ENCODE peak calls at places on chromosomes 6 and 20, in ten cellular contexts. O is MM.1S, U is heart left ventricle, M is transverse colon, E is left ventricle myocardium inferior, S is PC-3, C is fibroblast of lung, D is uterus, W is tibial nerve, L is pancreas. F is an unnamed sample.

GRCh38 chr6:167704396-167704801 is 122.3 kb upstream of the AFDN start:
- DNase-seq in O (no peak), U (no peak), M (no peak), E (no peak), S (no peak), C (no peak), D (no peak), W (no peak), L (no peak), F (no peak)

GRCh38 chr6:5425797-5426196 is 164.5 kb downstream of the FARS2 start:
- DNase-seq in O (no peak), U (no peak), M (no peak), E (no peak), S (no peak), C (no peak), D (no peak), W (no peak), L (no peak), F (no peak)

GRCh38 chr20:20457392-20458126 is 89.7 kb downstream of the INSM1 start:
- DNase-seq in O (no peak), U (no peak), M (no peak), E (no peak), S (peak; percentile 82), C (peak; percentile 57), D (no peak), W (no peak), L (no peak), F (no peak)

GRCh38 chr20:49540232-49540620 is 27.7 kb downstream of the PTGIS start:
- DNase-seq in O (no peak), U (no peak), M (no peak), E (no peak), S (no peak), C (no peak), D (no peak), W (no peak), L (no peak), F (no peak)

GRCh38 chr6:40791004-40791403 is 203.8 kb upstream of the LRFN2 start:
- DNase-seq in O (no peak), U (no peak), M (no peak), E (no peak), S (peak; percentile 25), C (no peak), D (no peak), W (no peak), L (no peak), F (no peak)

GRCh38 chr6:136709429-136709828 is 82.8 kb downstream of the MAP3K5 start:
- DNase-seq in O (no peak), U (no peak), M (no peak), E (no peak), S (no peak), C (no peak), D (no peak), W (no peak), L (no peak), F (no peak)

GRCh38 chr20:25067102-25067987 is 9.4 kb upstream of the ACSS1 start:
- DNase-seq in O (no peak), U (no peak), M (peak; percentile 3), E (no peak), S (no peak), C (no peak), D (peak; percentile 5), W (no peak), L (no peak), F (no peak)

GRCh38 chr20:10857362-10858070 is 183.7 kb upstream of the JAG1 start:
- DNase-seq in O (no peak), U (peak; percentile 36), M (peak; percentile 59), E (no peak), S (peak; percentile 58), C (peak; percentile 65), D (peak; percentile 21), W (peak; percentile 53), L (peak; percentile 29), F (no peak)

GRCh38 chr20:25470045-25470444 is 62.6 kb downstream of the GINS1 start:
- DNase-seq in O (peak; percentile 32), U (no peak), M (peak; percentile 49), E (no peak), S (peak; percentile 68), C (peak; percentile 44), D (no peak), W (no peak), L (peak; percentile 56), F (no peak)

GRCh38 chr20:23340524-23340923 is 10.1 kb upstream of the NXT1 start:
- DNase-seq in O (no peak), U (peak; percentile 74), M (peak; percentile 45), E (peak; percentile 56), S (peak; percentile 82), C (peak; percentile 83), D (peak; percentile 37), W (peak; percentile 87), L (peak; percentile 51), F (no peak)

GRCh38 chr6:105488521-105489212 is 85.8 kb upstream of the PREP start:
- DNase-seq in O (no peak), U (peak; percentile 31), M (no peak), E (no peak), S (no peak), C (peak; percentile 37), D (no peak), W (no peak), L (no peak), F (no peak)

DNA sequence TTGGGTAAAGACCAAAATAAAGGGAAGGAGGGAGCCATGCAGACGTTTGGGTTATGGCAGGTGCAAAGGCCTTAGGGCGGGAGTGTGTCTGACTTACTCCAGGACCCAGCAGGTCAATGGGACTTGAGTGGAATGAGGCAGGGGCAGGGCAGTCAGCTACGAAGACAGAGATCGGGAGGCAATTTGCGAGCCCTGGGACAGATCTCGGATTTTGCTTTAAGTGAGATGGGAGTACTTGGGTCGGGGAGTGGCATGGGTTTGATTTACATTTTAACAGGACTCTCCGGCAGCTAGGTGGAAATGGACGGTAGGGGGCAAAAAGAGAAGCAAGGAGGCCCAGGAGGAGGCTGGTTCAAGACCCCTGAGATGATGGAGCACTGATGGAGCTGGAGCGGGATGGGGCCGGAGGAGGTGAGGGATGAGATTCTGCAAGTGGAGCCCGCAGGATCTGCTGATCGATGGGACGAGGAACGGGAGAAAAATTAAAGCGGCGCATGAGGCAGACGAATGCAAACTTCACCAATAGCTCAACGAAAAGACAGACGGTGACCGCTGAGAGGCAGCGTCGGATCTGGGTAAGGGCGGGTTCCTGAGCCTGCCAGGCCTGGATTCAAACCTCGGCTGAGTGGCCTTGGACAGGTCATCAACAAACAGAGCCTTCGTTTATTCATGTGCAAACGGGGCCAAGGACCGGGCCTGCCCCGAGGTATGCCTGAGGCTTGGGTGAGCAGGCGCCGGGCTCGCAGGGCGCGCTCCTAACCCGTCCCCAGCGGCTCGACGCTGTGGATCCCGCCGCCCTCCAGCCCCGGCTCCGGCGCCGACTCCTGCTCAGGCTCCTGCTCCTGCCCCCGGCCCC is 774 bp upstream of the RBCK1 start:
- DNase-seq in O (peak; percentile 71), U (peak; percentile 83), M (peak; percentile 80), E (peak; percentile 80), S (peak; percentile 81), C (peak; percentile 80), D (peak; percentile 67), W (peak; percentile 46), L (peak; percentile 89), F (peak; percentile 29)
- TF ChIP-seq CTCF in O (peak; percentile 60), U (peak; percentile 13), M (peak; percentile 30), E (peak; percentile 28), S (peak; percentile 45), C (peak; percentile 31), D (no peak), W (no peak), L (no peak), F (peak; percentile 34)

DNA sequence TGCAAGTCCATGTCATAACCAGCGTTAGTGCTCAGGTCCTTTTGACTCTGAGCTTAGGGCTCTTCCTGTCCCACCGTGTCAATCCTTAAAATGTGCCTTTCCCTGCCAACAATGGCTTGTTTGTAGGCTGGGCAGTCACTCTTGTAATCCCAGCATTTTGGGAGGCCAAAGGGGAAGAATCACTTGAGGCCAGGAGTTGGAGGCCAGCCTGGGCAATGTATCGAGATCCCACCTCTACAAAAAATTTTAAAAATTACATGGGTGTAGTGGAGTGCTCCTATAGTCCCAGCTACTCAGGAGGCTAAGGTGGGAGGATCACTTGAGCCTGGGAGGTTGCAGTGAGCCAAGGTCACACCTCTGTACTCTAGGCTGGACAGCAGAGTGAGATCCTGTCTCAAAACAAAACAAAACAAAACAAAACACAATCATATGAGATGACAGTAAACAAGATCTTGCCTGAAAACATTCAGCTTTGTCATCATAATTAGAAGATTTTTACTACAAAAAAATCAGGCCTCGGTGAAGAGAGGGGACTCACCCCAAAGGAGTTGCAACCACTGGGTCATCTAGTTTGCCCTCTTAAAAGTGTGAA is 52.5 kb upstream of the SLC32A1 start:
- DNase-seq in O (no peak), U (no peak), M (no peak), E (no peak), S (no peak), C (no peak), D (no peak), W (no peak), L (no peak), F (no peak)
- H3K27me3 ChIP-seq in O (peaks cover 29% of the 10 kb centered on the region), U (peaks cover 78% of the 10 kb centered on the region), M (peaks cover 65% of the 10 kb centered on the region), E (peaks cover 91% of the 10 kb centered on the region), S (peaks cover 28% of the 10 kb centered on the region), C (peaks cover 8% of the 10 kb centered on the region), D (no peaks in the 10 kb centered on the region), W (no peaks in the 10 kb centered on the region), L (no peaks in the 10 kb centered on the region), F (peaks cover 4% of the 10 kb centered on the region)

DNA sequence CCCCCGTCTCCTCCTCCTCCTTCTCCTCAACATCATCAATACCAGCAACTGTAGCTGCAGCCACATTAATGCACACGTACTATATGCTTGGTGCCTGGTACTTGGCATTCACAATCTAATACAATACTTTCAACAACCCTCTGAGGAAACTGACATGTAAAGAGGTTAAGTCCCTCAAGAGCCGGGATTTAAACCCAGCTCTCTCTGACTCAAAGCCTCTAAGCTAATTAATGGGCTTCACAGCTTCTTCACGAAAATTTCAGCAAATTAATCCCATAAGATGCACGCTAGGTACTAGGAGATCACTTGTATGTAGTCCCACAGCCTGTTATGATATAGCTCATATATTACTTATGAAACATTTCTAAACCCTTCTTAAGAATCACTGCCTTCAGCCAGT is 73.1 kb upstream of the IPCEF1 start:
- DNase-seq in O (no peak), U (no peak), M (no peak), E (no peak), S (no peak), C (no peak), D (no peak), W (no peak), L (no peak), F (no peak)
- H3K27ac ChIP-seq in O (no peak overlapping the region), U (no peak overlapping the region), M (no peak overlapping the region), E (no peak overlapping the region), S (no peak overlapping the region), C (no peak overlapping the region), D (no peak overlapping the region), W (no peak overlapping the region), L (peak overlapping the region; percentile 10), F (no peak overlapping the region)

DNA sequence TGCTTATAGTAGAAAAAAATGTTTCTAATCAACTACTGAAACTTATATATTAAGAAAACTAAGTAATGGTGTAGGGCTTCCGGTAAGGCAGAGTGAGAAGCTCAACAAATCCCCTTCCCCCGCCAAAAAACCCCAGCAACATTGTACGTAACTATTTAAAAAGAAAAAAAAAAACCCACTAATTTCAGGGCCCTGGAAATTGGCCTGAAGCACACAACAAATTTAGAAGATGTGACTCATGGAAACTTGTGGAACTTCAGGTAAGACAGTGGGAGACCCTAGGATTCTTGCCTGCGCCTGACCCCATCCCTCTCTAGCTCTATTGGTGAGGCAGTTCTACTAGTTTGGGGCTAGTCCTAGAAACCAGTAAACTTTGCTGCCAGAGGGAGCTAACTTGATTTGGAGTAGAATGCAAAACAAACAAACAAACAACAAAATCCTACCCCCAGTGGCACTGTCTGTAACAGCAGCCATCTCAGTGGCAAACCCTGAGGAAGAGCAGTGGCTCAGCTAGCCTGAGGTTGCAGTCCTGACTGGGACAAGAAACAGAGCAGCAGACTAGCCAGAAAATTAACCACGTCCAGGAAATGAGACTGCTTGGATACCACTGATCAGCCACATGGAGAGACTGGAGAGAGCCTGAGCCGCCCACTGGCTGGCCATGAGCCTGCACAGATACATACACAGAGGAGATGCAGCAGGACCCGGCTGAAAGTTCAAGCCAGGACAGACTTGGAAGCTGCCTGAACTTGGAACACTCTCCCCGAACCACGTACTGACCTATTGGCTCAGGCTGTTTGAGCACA is 135.1 kb downstream of the TBXT start:
- DNase-seq in O (no peak), U (peak; percentile 76), M (peak; percentile 22), E (peak; percentile 79), S (peak; percentile 3), C (peak; percentile 89), D (peak; percentile 69), W (no peak), L (no peak), F (peak; percentile 72)
- TF ChIP-seq CTCF in O (no peak), U (no peak), M (no peak), E (peak; percentile 48), S (no peak), C (peak; percentile 14), D (no peak), W (no peak), L (no peak), F (peak; percentile 24)

F was measured in AG04450.